ENCODE peak calls at places on chromosomes 7 and 10, in five cellular contexts. U is AG04450, Q is heart right ventricle, A is dorsolateral prefrontal cortex, G is hepatocyte. I is an unnamed sample.

GRCh38 chr7:140645166-140645565 is 4.6 kb upstream of the DENND2A start:
- DNase-seq in U (no peak), Q (no peak), G (no peak), A (no peak), I (no peak)

GRCh38 chr10:35554461-35555056 is 50.6 kb upstream of the GJD4 start:
- DNase-seq in A (no peak), G (no peak), Q (no peak), U (no peak), I (no peak)

GRCh38 chr7:155166673-155167370 is 96.7 kb downstream of the HTR5A start:
- DNase-seq in Q (no peak), G (peak; percentile 80), U (peak; percentile 91), A (no peak), I (no peak)

GRCh38 chr10:56547163-56547562 is 186.1 kb upstream of the ZWINT start:
- DNase-seq in A (no peak), U (no peak), Q (no peak), G (no peak), I (no peak)

GRCh38 chr7:157475095-157475494 is 138.3 kb downstream of the DNAJB6 start:
- DNase-seq in U (no peak), G (no peak), A (no peak), Q (no peak), I (no peak)

GRCh38 chr10:49055231-49055850 is 60.0 kb downstream of the VSTM4 start:
- DNase-seq in U (no peak), G (peak; percentile 22), A (no peak), Q (no peak), I (no peak)

GRCh38 chr7:140564643-140565042 is 76.0 kb downstream of the DENND2A start:
- DNase-seq in G (no peak), Q (no peak), U (no peak), A (no peak), I (peak; percentile 58)

GRCh38 chr7:156725982-156726381 is 85.4 kb downstream of the RNF32 start:
- DNase-seq in G (no peak), U (no peak), Q (no peak), A (no peak), I (no peak)

GRCh38 chr7:134315679-134316538 is 821 bp downstream of the SLC35B4 start:
- DNase-seq in Q (no peak), U (no peak), G (peak; percentile 36), A (no peak), I (peak; percentile 13)

GRCh38 chr7:78702770-78703169 is 750.7 kb downstream of the MAGI2 start:
- DNase-seq in A (no peak), U (peak; percentile 88), G (no peak), Q (no peak), I (peak; percentile 69)

GRCh38 chr7:42940985-42941847 is 9.0 kb downstream of the MRPL32 start:
- DNase-seq in U (peak; percentile 41), Q (peak; percentile 75), A (peak; percentile 92), G (peak; percentile 92), I (peak; percentile 71)

GRCh38 chr7:152760384-152761115 is 998 bp downstream of the ACTR3B start:
- DNase-seq in Q (no peak), G (no peak), A (no peak), U (no peak), I (no peak)

GRCh38 chr10:63520463-63521388 is 475 bp upstream of the REEP3 start:
- DNase-seq in G (peak; percentile 88), Q (peak; percentile 63), A (peak; percentile 42), U (no peak), I (peak; percentile 70)

GRCh38 chr7:2260820-2261219 is 18.8 kb downstream of the NUDT1 start:
- DNase-seq in G (no peak), Q (no peak), A (no peak), U (no peak), I (peak; percentile 94)

GRCh38 chr7:35366167-35367155 is 112.6 kb upstream of the TBX20 start:
- DNase-seq in U (no peak), Q (no peak), A (no peak), G (no peak), I (no peak)

GRCh38 chr10:86346169-86346793 is 20.3 kb downstream of the GRID1 start:
- DNase-seq in G (no peak), A (no peak), U (no peak), Q (no peak), I (no peak)

GRCh38 chr10:14736600-14737081 is 38.1 kb downstream of the FAM107B start:
- DNase-seq in G (peak; percentile 35), Q (peak; percentile 39), U (peak; percentile 30), A (no peak), I (no peak)

GRCh38 chr10:129956902-129957673 is 7.0 kb downstream of the EBF3 start:
- DNase-seq in A (no peak), U (no peak), G (no peak), Q (no peak), I (no peak)

GRCh38 chr7:12401538-12402364 is 1.9 kb downstream of the VWDE start:
- DNase-seq in U (no peak), Q (no peak), A (no peak), G (no peak), I (no peak)

GRCh38 chr7:99579956-99580777 is 17.9 kb upstream of the TMEM225B start:
- DNase-seq in A (peak; percentile 46), Q (peak; percentile 33), G (peak; percentile 75), U (no peak), I (no peak)

GRCh38 chr10:48981310-48981907 is 41.8 kb upstream of the LRRC18 start:
- DNase-seq in Q (peak; percentile 50), U (peak; percentile 13), G (peak; percentile 81), A (no peak), I (peak; percentile 39)

GRCh38 chr10:63801139-63801538 is 279.9 kb downstream of the REEP3 start:
- DNase-seq in Q (no peak), G (no peak), U (no peak), A (no peak), I (no peak)

GRCh38 chr7:135100856-135101255 is 47.0 kb upstream of the TMEM140 start:
- DNase-seq in A (no peak), G (no peak), Q (no peak), U (no peak), I (no peak)

GRCh38 chr7:146961617-146962016 is 845.0 kb downstream of the CNTNAP2 start:
- DNase-seq in U (no peak), Q (peak; percentile 35), A (no peak), G (peak; percentile 21), I (peak; percentile 0)

GRCh38 chr10:11757452-11757819 is 15.3 kb downstream of the ECHDC3 start:
- DNase-seq in Q (peak; percentile 81), U (peak; percentile 32), A (no peak), G (peak; percentile 90), I (peak; percentile 83)

GRCh38 chr10:18472977-18473376 is 178.4 kb downstream of the NSUN6 start:
- DNase-seq in U (no peak), A (no peak), G (peak; percentile 23), Q (no peak), I (peak; percentile 5)

GRCh38 chr10:89521368-89521767 is 14.0 kb downstream of the SLC16A12 start:
- DNase-seq in U (no peak), G (no peak), A (no peak), Q (peak; percentile 60), I (no peak)
- H3K27ac ChIP-seq in U (no peak overlapping the region), G (no peak overlapping the region), A (no peak overlapping the region), Q (peak overlapping the region; percentile 76), I (no peak overlapping the region)

GRCh38 chr7:36620166-36620708 is 104.1 kb downstream of the AOAH start:
- DNase-seq in U (no peak), Q (no peak), G (no peak), A (no peak), I (no peak)
- TF ChIP-seq CTCF in U (no peak), Q (no peak), G (no peak), A (no peak), I (no peak)

GRCh38 chr10:110422548-110422947 is 75.2 kb upstream of the DUSP5 start:
- DNase-seq in U (no peak), A (no peak), G (no peak), Q (no peak), I (no peak)

GRCh38 chr10:110423650-110424049 is 74.1 kb upstream of the DUSP5 start:
- DNase-seq in A (no peak), Q (peak; percentile 31), G (no peak), U (no peak), I (no peak)

GRCh38 chr10:110429301-110429700 is 68.4 kb upstream of the DUSP5 start:
- DNase-seq in A (no peak), G (no peak), Q (no peak), U (no peak), I (peak; percentile 49)

GRCh38 chr10:110426294-110427153 is 71.2 kb upstream of the DUSP5 start:
- DNase-seq in U (peak; percentile 69), Q (peak; percentile 42), G (no peak), A (no peak), I (no peak)

GRCh38 chr10:110425684-110426293 is 71.9 kb upstream of the DUSP5 start:
- DNase-seq in Q (no peak), G (no peak), U (peak; percentile 92), A (no peak), I (no peak)
- H3K27ac ChIP-seq in Q (no peak overlapping the region), G (peak overlapping the region; percentile 29), U (peak overlapping the region; percentile 99), A (no peak overlapping the region), I (no peak overlapping the region)

GRCh38 chr7:131586759-131587158 is 30.3 kb upstream of the PODXL start:
- DNase-seq in Q (no peak), A (no peak), U (no peak), G (no peak), I (no peak)

GRCh38 chr7:131583430-131583829 is 27.0 kb upstream of the PODXL start:
- DNase-seq in U (no peak), Q (no peak), A (no peak), G (no peak), I (no peak)

GRCh38 chr7:131581241-131582157 is 25.1 kb upstream of the PODXL start:
- DNase-seq in A (peak; percentile 46), U (no peak), Q (peak; percentile 83), G (no peak), I (no peak)

GRCh38 chr7:131587315-131587923 is 31.0 kb upstream of the PODXL start:
- DNase-seq in A (no peak), G (no peak), U (no peak), Q (no peak), I (no peak)

GRCh38 chr7:131586259-131586658 is 29.8 kb upstream of the PODXL start:
- DNase-seq in Q (peak; percentile 67), G (peak; percentile 89), U (no peak), A (no peak), I (no peak)
- TF ChIP-seq CTCF in Q (no peak), G (no peak), U (no peak), A (no peak), I (no peak)

DNA sequence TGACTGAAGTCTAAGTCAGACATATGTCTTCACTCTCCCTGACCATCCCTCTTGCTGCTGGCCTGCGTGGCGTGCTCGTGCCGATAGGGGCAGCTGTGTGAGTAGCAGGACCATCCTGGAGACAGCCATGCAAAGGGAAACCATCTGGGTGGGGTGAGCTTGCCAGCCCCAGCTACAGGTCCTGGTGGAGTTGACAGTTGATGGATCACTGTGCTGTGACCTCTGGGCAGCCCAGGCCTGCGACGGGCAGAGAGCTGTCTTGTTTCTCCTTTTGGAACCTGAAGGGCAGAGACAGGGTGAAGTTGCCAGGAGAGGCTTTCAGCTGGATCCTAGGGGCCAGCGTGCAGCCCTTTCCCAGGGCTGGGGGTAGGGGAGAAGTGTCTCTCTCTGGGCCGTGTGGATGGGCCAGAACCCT is 44.7 kb downstream of the GRK5 start:
- DNase-seq in A (no peak), Q (no peak), U (no peak), G (no peak), I (no peak)
- H3K27ac ChIP-seq in A (no peak overlapping the region), Q (peak overlapping the region; percentile 82), U (no peak overlapping the region), G (peak overlapping the region; percentile 95), I (no peak overlapping the region)

GRCh38 chr10:114486938-114487814 is 82.9 kb upstream of the AFAP1L2 start:
- DNase-seq in Q (no peak), A (no peak), G (no peak), U (peak; percentile 30), I (peak; percentile 26)
- TF ChIP-seq CTCF in Q (no peak), A (no peak), G (peak; percentile 14), U (no peak), I (no peak)

GRCh38 chr10:70476249-70477035 is 2.1 kb upstream of the PALD1 start:
- DNase-seq in G (no peak), U (no peak), Q (no peak), A (no peak), I (no peak)
- H3K27ac ChIP-seq in G (no peak overlapping the region), U (no peak overlapping the region), Q (no peak overlapping the region), A (no peak overlapping the region), I (no peak overlapping the region)

I was measured in RWPE1.